ENCODE peak calls at places on chromosome 3, in seven cellular contexts. I is tibial artery; H is G401; C is posterior cingulate gyrus; M is NCI-H2107; L is fibroblast of mammary gland; U is stimulated activated CD8-positive, alpha-beta memory T cell treated with anti-CD3 and anti-CD28 coated beads, Interleukin-12 subunit alpha, Interleukin-12 subunit beta, amount 100 ng/mL, for 1 hour. G is an unnamed sample.

GRCh38 chr3:153977148-153977547 is 144.0 kb upstream of the ARHGEF26 start:
- DNase-seq in I (peak), H (peak), C (peak), M (no peak), L (peak), U (no peak), G (no peak)

GRCh38 chr3:196837819-196838420 is 29.8 kb upstream of the SENP5 start:
- DNase-seq in I (peak), H (peak), C (peak), M (peak), L (peak), U (peak), G (no peak)

GRCh38 chr3:9978664-9979349 is 7.8 kb downstream of the EMC3 start:
- DNase-seq in I (no peak), H (no peak), C (no peak), M (no peak), L (no peak), U (no peak), G (no peak)

GRCh38 chr3:194111336-194111735 is 24.6 kb upstream of the HES1 start:
- DNase-seq in I (no peak), H (no peak), C (no peak), M (no peak), L (no peak), U (no peak), G (no peak)

GRCh38 chr3:4406746-4407568 is 60.1 kb downstream of the SUMF1 start:
- DNase-seq in I (no peak), H (no peak), C (no peak), M (no peak), L (no peak), U (no peak), G (no peak)

GRCh38 chr3:189803254-189803653 is 172.1 kb downstream of the TP63 start:
- DNase-seq in I (no peak), H (no peak), C (no peak), M (no peak), L (no peak), U (no peak), G (no peak)

GRCh38 chr3:64214002-64214696 is 11.1 kb downstream of the PRICKLE2 start:
- DNase-seq in I (peak), H (no peak), C (no peak), M (no peak), L (peak), U (no peak), G (no peak)

GRCh38 chr3:134404366-134404885 is 30.2 kb upstream of the AMOTL2 start:
- DNase-seq in I (no peak), H (no peak), C (no peak), M (no peak), L (no peak), U (no peak), G (no peak)

GRCh38 chr3:148737104-148737525 is 39.4 kb downstream of the AGTR1 start:
- DNase-seq in I (no peak), H (no peak), C (no peak), M (no peak), L (peak), U (no peak), G (no peak)

GRCh38 chr3:23806322-23807160 is 786 bp downstream of the UBE2E1 start:
- DNase-seq in I (peak), H (peak), C (peak), M (peak), L (no peak), U (no peak), G (no peak)

GRCh38 chr3:176554791-176555330 is 642.4 kb downstream of the TBL1XR1 start:
- DNase-seq in I (no peak), H (no peak), C (no peak), M (no peak), L (no peak), U (no peak), G (peak)

GRCh38 chr3:14145236-14145635 is 20.4 kb downstream of the TMEM43 start:
- DNase-seq in I (no peak), H (no peak), C (no peak), M (no peak), L (peak), U (no peak), G (no peak)

GRCh38 chr3:40971191-40972168 is 227.8 kb upstream of the CTNNB1 start:
- DNase-seq in I (peak), H (no peak), C (no peak), M (no peak), L (peak), U (no peak), G (peak)

GRCh38 chr3:59006791-59007517 is 42.9 kb downstream of the CFAP20DC start:
- DNase-seq in I (peak), H (no peak), C (no peak), M (peak), L (peak), U (no peak), G (no peak)

GRCh38 chr3:100269410-100270217 is 8.8 kb downstream of the TBC1D23 start:
- DNase-seq in I (no peak), H (no peak), C (no peak), M (no peak), L (peak), U (no peak), G (no peak)

G was measured in NCI-H510A.